ENCODE peak calls at places on chromosomes 7 and 10, in five cellular contexts. P is psoas muscle, N is transverse colon, R is mammary epithelial cell, G is tibial artery. M is an unnamed sample.

GRCh38 chr10:3668961-3669330 is 116.1 kb downstream of the KLF6 start:
- DNase-seq in P (no peak), N (no peak), R (no peak), G (no peak), M (no peak)

GRCh38 chr7:34761627-34762026 is 103.6 kb downstream of the NPSR1 start:
- DNase-seq in P (no peak), N (no peak), R (no peak), G (no peak), M (no peak)

GRCh38 chr7:39709029-39709428 is 85.7 kb downstream of the RALA start:
- DNase-seq in P (no peak), N (no peak), R (no peak), G (no peak), M (no peak)

GRCh38 chr7:70744414-70744942 is 387.5 kb upstream of the GALNT17 start:
- DNase-seq in P (no peak), N (no peak), R (no peak), G (no peak), M (no peak)

GRCh38 chr7:55255501-55256445 is 109.4 kb upstream of the LANCL2 start:
- DNase-seq in P (peak; percentile 90), N (peak; percentile 87), R (peak; percentile 75), G (peak; percentile 85), M (peak; percentile 81)

GRCh38 chr7:25906760-25907159 is 245.2 kb upstream of the NFE2L3 start:
- DNase-seq in P (no peak), N (no peak), R (no peak), G (no peak), M (no peak)

GRCh38 chr10:100506596-100507356 is 12.9 kb downstream of the SEC31B start:
- DNase-seq in P (no peak), N (no peak), R (peak; percentile 74), G (no peak), M (no peak)

GRCh38 chr7:30984359-30985107 is 20.8 kb downstream of the GHRHR start:
- DNase-seq in P (no peak), N (no peak), R (peak; percentile 74), G (no peak), M (no peak)

GRCh38 chr7:117683736-117684135 is 189.5 kb downstream of the CTTNBP2 start:
- DNase-seq in P (no peak), N (no peak), R (no peak), G (no peak), M (no peak)

GRCh38 chr7:111173528-111173927 is 82.6 kb downstream of the LRRN3 start:
- DNase-seq in P (no peak), N (no peak), R (no peak), G (no peak), M (no peak)

GRCh38 chr7:988963-989529 is 6.1 kb downstream of the CYP2W1 start:
- DNase-seq in P (no peak), N (no peak), R (no peak), G (no peak), M (no peak)

GRCh38 chr10:14240253-14241189 is 90.2 kb downstream of the FRMD4A start:
- DNase-seq in P (no peak), N (no peak), R (no peak), G (no peak), M (no peak)

GRCh38 chr7:121563177-121563576 is 167.1 kb upstream of the FAM3C start:
- DNase-seq in P (no peak), N (no peak), R (no peak), G (no peak), M (no peak)

GRCh38 chr7:123711832-123712293 is 36.9 kb downstream of the WASL start:
- DNase-seq in P (no peak), N (no peak), R (peak; percentile 12), G (no peak), M (no peak)
- H3K4me1 ChIP-seq in P (peaks cover 50% of the 10 kb centered on the region), N (peaks cover 35% of the 10 kb centered on the region), R (peaks cover 35% of the 10 kb centered on the region), G (no peaks in the 10 kb centered on the region), M (peaks cover 70% of the 10 kb centered on the region)

GRCh38 chr10:119250641-119251314 is 43.4 kb downstream of the GRK5 start:
- DNase-seq in P (no peak), N (no peak), R (peak; percentile 71), G (no peak), M (no peak)

GRCh38 chr10:119252051-119252465 is 44.7 kb downstream of the GRK5 start:
- DNase-seq in P (peak; percentile 68), N (no peak), R (no peak), G (no peak), M (peak; percentile 44)

GRCh38 chr10:119252470-119253151 is 45.2 kb downstream of the GRK5 start:
- DNase-seq in P (no peak), N (no peak), R (no peak), G (no peak), M (no peak)

GRCh38 chr10:119253433-119254174 is 46.2 kb downstream of the GRK5 start:
- DNase-seq in P (peak; percentile 87), N (peak; percentile 42), R (peak; percentile 69), G (peak; percentile 89), M (peak; percentile 75)

GRCh38 chr10:119251315-119251708 is 43.9 kb downstream of the GRK5 start:
- DNase-seq in P (no peak), N (no peak), R (no peak), G (no peak), M (no peak)
- H3K4me3 ChIP-seq in P (no peak overlapping the region), N (no peak overlapping the region), R (no peak overlapping the region), G (no peak overlapping the region), M (no peak overlapping the region)

GRCh38 chr10:480498-480927 is 209.0 kb downstream of the DIP2C start:
- DNase-seq in P (no peak), N (no peak), R (no peak), G (no peak), M (no peak)

GRCh38 chr10:482036-482435 is 207.4 kb downstream of the DIP2C start:
- DNase-seq in P (peak; percentile 62), N (no peak), R (no peak), G (no peak), M (no peak)

GRCh38 chr10:482848-483247 is 206.6 kb downstream of the DIP2C start:
- DNase-seq in P (peak; percentile 15), N (no peak), R (no peak), G (no peak), M (no peak)

GRCh38 chr10:481636-482035 is 207.8 kb downstream of the DIP2C start:
- DNase-seq in P (no peak), N (no peak), R (no peak), G (no peak), M (no peak)

GRCh38 chr10:480928-481551 is 208.4 kb downstream of the DIP2C start:
- DNase-seq in P (peak; percentile 28), N (no peak), R (no peak), G (no peak), M (no peak)
- H3K4me1 ChIP-seq in P (peaks cover 41% of the 10 kb centered on the region), N (no peaks in the 10 kb centered on the region), R (no peaks in the 10 kb centered on the region), G (no peaks in the 10 kb centered on the region), M (peaks cover 28% of the 10 kb centered on the region)

DNA sequence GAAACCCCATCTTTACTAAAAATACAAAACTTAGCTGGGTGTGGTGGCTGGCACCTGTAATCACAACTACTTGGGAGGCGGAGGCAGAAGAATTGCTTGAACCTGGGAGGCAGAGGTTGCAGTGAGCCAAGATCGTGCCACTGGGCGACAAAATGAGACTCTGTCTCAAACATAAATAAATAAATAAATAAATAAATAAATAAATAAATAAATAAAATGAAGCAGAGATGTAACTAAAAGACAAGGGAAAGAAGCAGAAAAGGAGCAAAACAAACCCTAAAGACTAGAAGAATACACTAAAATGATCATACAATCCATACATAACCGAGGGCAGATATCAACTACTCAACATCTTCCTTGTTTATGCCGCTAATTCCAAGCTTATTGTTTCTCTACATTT is 209.8 kb downstream of the TYW1 start:
- DNase-seq in P (no peak), N (no peak), R (no peak), G (no peak), M (no peak)
- H3K4me3 ChIP-seq in P (no peak overlapping the region), N (no peak overlapping the region), R (no peak overlapping the region), G (no peak overlapping the region), M (no peak overlapping the region)

GRCh38 chr7:150373049-150373801 is 4.6 kb downstream of the REPIN1 start:
- DNase-seq in P (peak; percentile 51), N (peak; percentile 66), R (no peak), G (no peak), M (no peak)
- H3K4me1 ChIP-seq in P (peaks cover 55% of the 10 kb centered on the region), N (peaks cover 74% of the 10 kb centered on the region), R (peaks cover 7% of the 10 kb centered on the region), G (no peaks in the 10 kb centered on the region), M (peaks cover 65% of the 10 kb centered on the region)

GRCh38 chr10:78913219-78914059 is 155.3 kb upstream of the ZMIZ1 start:
- DNase-seq in P (peak; percentile 42), N (peak; percentile 76), R (no peak), G (no peak), M (no peak)
- H3K4me3 ChIP-seq in P (no peak overlapping the region), N (no peak overlapping the region), R (no peak overlapping the region), G (no peak overlapping the region), M (no peak overlapping the region)

GRCh38 chr7:100154651-100155491 is 3.7 kb downstream of the TRAPPC14 start:
- DNase-seq in P (no peak), N (peak; percentile 80), R (no peak), G (no peak), M (no peak)

GRCh38 chr7:100157069-100157333 is 1.5 kb downstream of the TRAPPC14 start:
- DNase-seq in P (no peak), N (no peak), R (no peak), G (no peak), M (no peak)

GRCh38 chr7:100153713-100154519 is 4.6 kb downstream of the TRAPPC14 start:
- DNase-seq in P (no peak), N (peak; percentile 78), R (no peak), G (no peak), M (no peak)

GRCh38 chr7:100156331-100157068 is 2.0 kb downstream of the TRAPPC14 start:
- DNase-seq in P (no peak), N (no peak), R (peak; percentile 34), G (no peak), M (no peak)

GRCh38 chr7:100155553-100156317 is 2.8 kb downstream of the TRAPPC14 start:
- DNase-seq in P (no peak), N (no peak), R (no peak), G (no peak), M (no peak)
- H3K4me1 ChIP-seq in P (peaks cover 12% of the 10 kb centered on the region), N (peaks cover 51% of the 10 kb centered on the region), R (peaks cover 10% of the 10 kb centered on the region), G (no peaks in the 10 kb centered on the region), M (peaks cover 26% of the 10 kb centered on the region)

GRCh38 chr7:43534110-43534509 is 48.8 kb upstream of the STK17A start:
- DNase-seq in P (no peak), N (no peak), R (no peak), G (no peak), M (no peak)

GRCh38 chr7:43536773-43537172 is 46.1 kb upstream of the STK17A start:
- DNase-seq in P (no peak), N (no peak), R (no peak), G (no peak), M (no peak)

GRCh38 chr7:43535031-43535451 is 47.9 kb upstream of the STK17A start:
- DNase-seq in P (no peak), N (no peak), R (no peak), G (no peak), M (no peak)

GRCh38 chr7:43537765-43538403 is 45.0 kb upstream of the STK17A start:
- DNase-seq in P (no peak), N (no peak), R (no peak), G (no peak), M (no peak)

GRCh38 chr7:43535810-43536585 is 46.9 kb upstream of the STK17A start:
- DNase-seq in P (peak; percentile 64), N (no peak), R (peak; percentile 85), G (no peak), M (no peak)
- H3K4me3 ChIP-seq in P (no peak overlapping the region), N (no peak overlapping the region), R (no peak overlapping the region), G (no peak overlapping the region), M (no peak overlapping the region)

M was measured in left ventricle myocardium inferior.